ENCODE peak calls at places on chromosome X, in five cellular contexts. One of them, this sample, is unnamed.

GRCh38 chrX:30957753-30958152 is 68.7 kb upstream of the TAB3 start:
- DNase-seq in upper lobe of right lung: no peak
- DNase-seq in HAP-1: no peak
- DNase-seq in osteoblast: no peak
- DNase-seq in aorta: no peak
- DNase-seq in this sample: no peak

GRCh38 chrX:77415161-77415560 is 32.0 kb upstream of the FGF16 start:
- DNase-seq in upper lobe of right lung: no peak
- DNase-seq in HAP-1: no peak
- DNase-seq in osteoblast: peak; percentile 43
- DNase-seq in aorta: no peak
- DNase-seq in this sample: no peak

GRCh38 chrX:138710866-138711331 is 618 bp downstream of the FGF13 start:
- DNase-seq in upper lobe of right lung: peak; percentile 46
- DNase-seq in HAP-1: peak; percentile 13
- DNase-seq in osteoblast: no peak
- DNase-seq in aorta: peak; percentile 75
- DNase-seq in this sample: peak; percentile 16

GRCh38 chrX:13087322-13088154 is 43.1 kb upstream of the FAM9C start:
- DNase-seq in upper lobe of right lung: no peak
- DNase-seq in HAP-1: no peak
- DNase-seq in osteoblast: no peak
- DNase-seq in aorta: no peak
- DNase-seq in this sample: no peak

GRCh38 chrX:14017399-14017798 is 12.3 kb downstream of the GEMIN8 start:
- DNase-seq in upper lobe of right lung: no peak
- DNase-seq in HAP-1: no peak
- DNase-seq in osteoblast: no peak
- DNase-seq in aorta: no peak
- DNase-seq in this sample: no peak

GRCh38 chrX:75038925-75039324 is 113.7 kb upstream of the NEXMIF start:
- DNase-seq in upper lobe of right lung: no peak
- DNase-seq in HAP-1: peak; percentile 43
- DNase-seq in osteoblast: no peak
- DNase-seq in aorta: no peak
- DNase-seq in this sample: no peak

GRCh38 chrX:108264376-108264775 is 172.8 kb downstream of the ATG4A start:
- DNase-seq in upper lobe of right lung: no peak
- DNase-seq in HAP-1: no peak
- DNase-seq in osteoblast: no peak
- DNase-seq in aorta: no peak
- DNase-seq in this sample: no peak

GRCh38 chrX:139795196-139795595 is 87.2 kb upstream of the MCF2 start:
- DNase-seq in upper lobe of right lung: no peak
- DNase-seq in HAP-1: no peak
- DNase-seq in osteoblast: no peak
- DNase-seq in aorta: no peak
- DNase-seq in this sample: no peak

GRCh38 chrX:136369377-136369776 is 68.6 kb downstream of the ADGRG4 start:
- DNase-seq in upper lobe of right lung: no peak
- DNase-seq in HAP-1: no peak
- DNase-seq in osteoblast: no peak
- DNase-seq in aorta: no peak
- DNase-seq in this sample: no peak

GRCh38 chrX:18424482-18425198 is 768 bp upstream of the CDKL5 start:
- DNase-seq in upper lobe of right lung: peak; percentile 57
- DNase-seq in HAP-1: peak; percentile 36
- DNase-seq in osteoblast: no peak
- DNase-seq in aorta: no peak
- DNase-seq in this sample: no peak

GRCh38 chrX:47185241-47185640 is 8.4 kb upstream of the UBA1 start:
- DNase-seq in upper lobe of right lung: no peak
- DNase-seq in HAP-1: no peak
- DNase-seq in osteoblast: peak; percentile 31
- DNase-seq in aorta: peak; percentile 74
- DNase-seq in this sample: no peak

GRCh38 chrX:10239611-10240064 is 82.9 kb downstream of the CLCN4 start:
- DNase-seq in upper lobe of right lung: no peak
- DNase-seq in HAP-1: no peak
- DNase-seq in osteoblast: no peak
- DNase-seq in aorta: no peak
- DNase-seq in this sample: no peak

GRCh38 chrX:134692233-134692632 is 34.0 kb upstream of the PLAC1 start:
- DNase-seq in upper lobe of right lung: no peak
- DNase-seq in HAP-1: no peak
- DNase-seq in osteoblast: no peak
- DNase-seq in aorta: no peak
- DNase-seq in this sample: no peak

GRCh38 chrX:37846934-37847732 is at the start of gene DYNLT3:
- DNase-seq in upper lobe of right lung: peak; percentile 92
- DNase-seq in HAP-1: peak; percentile 83
- DNase-seq in osteoblast: peak; percentile 78
- DNase-seq in aorta: peak; percentile 93
- DNase-seq in this sample: peak; percentile 73

GRCh38 chrX:141669689-141670088 is 28.9 kb downstream of the SPANXD start:
- DNase-seq in upper lobe of right lung: no peak
- DNase-seq in HAP-1: no peak
- DNase-seq in osteoblast: no peak
- DNase-seq in aorta: no peak
- DNase-seq in this sample: no peak

GRCh38 chrX:1391370-1391706 is 575 bp downstream of the SLC25A6 start:
- DNase-seq in upper lobe of right lung: no peak
- DNase-seq in HAP-1: no peak
- DNase-seq in osteoblast: peak; percentile 99
- DNase-seq in aorta: no peak
- DNase-seq in this sample: no peak

GRCh38 chrX:74018253-74018652 is 285.7 kb upstream of the ZCCHC13 start:
- DNase-seq in upper lobe of right lung: no peak
- DNase-seq in HAP-1: no peak
- DNase-seq in osteoblast: no peak
- DNase-seq in aorta: no peak
- DNase-seq in this sample: no peak

GRCh38 chrX:150364347-150365050 is 1.4 kb downstream of the MAMLD1 start:
- DNase-seq in upper lobe of right lung: peak; percentile 59
- DNase-seq in HAP-1: peak; percentile 15
- DNase-seq in osteoblast: no peak
- DNase-seq in aorta: peak; percentile 77
- DNase-seq in this sample: no peak

GRCh38 chrX:71618303-71618721 is at the start of gene CXCR3:
- DNase-seq in upper lobe of right lung: peak; percentile 72
- DNase-seq in HAP-1: no peak
- DNase-seq in osteoblast: peak; percentile 78
- DNase-seq in aorta: no peak
- DNase-seq in this sample: no peak

GRCh38 chrX:76919761-76920160 is 492.3 kb downstream of the MAGEE1 start:
- DNase-seq in upper lobe of right lung: no peak
- DNase-seq in HAP-1: no peak
- DNase-seq in osteoblast: no peak
- DNase-seq in aorta: no peak
- DNase-seq in this sample: no peak

GRCh38 chrX:40109288-40110008 is 11.7 kb upstream of the BCOR start:
- DNase-seq in upper lobe of right lung: peak; percentile 82
- DNase-seq in HAP-1: peak; percentile 46
- DNase-seq in osteoblast: peak; percentile 93
- DNase-seq in aorta: peak; percentile 86
- DNase-seq in this sample: peak; percentile 70

GRCh38 chrX:132367984-132368383 is 120.9 kb downstream of the MBNL3 start:
- DNase-seq in upper lobe of right lung: no peak
- DNase-seq in HAP-1: no peak
- DNase-seq in osteoblast: no peak
- DNase-seq in aorta: no peak
- DNase-seq in this sample: no peak

DNA sequence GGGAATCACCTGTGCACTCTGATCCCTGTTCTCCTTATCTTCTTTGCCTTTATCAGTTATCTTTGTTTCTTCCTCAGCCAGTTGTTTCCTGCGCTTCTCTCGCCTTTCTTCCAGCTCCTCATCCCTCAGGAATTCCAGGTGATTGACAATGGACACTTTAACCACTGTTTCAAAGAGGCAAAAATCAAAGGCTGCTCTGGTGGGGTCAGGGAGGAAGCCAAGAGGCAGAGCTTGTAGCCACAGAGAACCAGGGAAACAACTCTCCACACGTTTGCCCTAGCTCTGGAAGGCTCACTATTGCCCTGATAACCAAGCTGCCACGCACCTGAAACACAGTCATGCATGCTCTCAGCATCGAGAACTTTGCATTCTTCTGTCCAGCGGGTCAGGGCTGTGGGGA is 124.5 kb upstream of the HSD17B10 start:
- DNase-seq in upper lobe of right lung: no peak
- DNase-seq in HAP-1: no peak
- DNase-seq in osteoblast: no peak
- DNase-seq in aorta: no peak
- DNase-seq in this sample: no peak
- H3K36me3 ChIP-seq in upper lobe of right lung: peaks cover 93% of the 10 kb centered on the region
- H3K36me3 ChIP-seq in HAP-1: peaks cover 99% of the 10 kb centered on the region
- H3K36me3 ChIP-seq in osteoblast: peaks cover 83% of the 10 kb centered on the region
- H3K36me3 ChIP-seq in aorta: peaks cover 24% of the 10 kb centered on the region
- H3K36me3 ChIP-seq in this sample: no peaks in the 10 kb centered on the region

GRCh38 chrX:78958419-78959116 is 13.4 kb downstream of the P2RY10 start:
- DNase-seq in upper lobe of right lung: no peak
- DNase-seq in HAP-1: no peak
- DNase-seq in osteoblast: no peak
- DNase-seq in aorta: no peak
- DNase-seq in this sample: no peak
- H3K4me1 ChIP-seq in upper lobe of right lung: no peaks in the 10 kb centered on the region
- H3K4me1 ChIP-seq in HAP-1: no peaks in the 10 kb centered on the region
- H3K4me1 ChIP-seq in osteoblast: no peaks in the 10 kb centered on the region
- H3K4me1 ChIP-seq in aorta: no peaks in the 10 kb centered on the region
- H3K4me1 ChIP-seq in this sample: no peaks in the 10 kb centered on the region

DNA sequence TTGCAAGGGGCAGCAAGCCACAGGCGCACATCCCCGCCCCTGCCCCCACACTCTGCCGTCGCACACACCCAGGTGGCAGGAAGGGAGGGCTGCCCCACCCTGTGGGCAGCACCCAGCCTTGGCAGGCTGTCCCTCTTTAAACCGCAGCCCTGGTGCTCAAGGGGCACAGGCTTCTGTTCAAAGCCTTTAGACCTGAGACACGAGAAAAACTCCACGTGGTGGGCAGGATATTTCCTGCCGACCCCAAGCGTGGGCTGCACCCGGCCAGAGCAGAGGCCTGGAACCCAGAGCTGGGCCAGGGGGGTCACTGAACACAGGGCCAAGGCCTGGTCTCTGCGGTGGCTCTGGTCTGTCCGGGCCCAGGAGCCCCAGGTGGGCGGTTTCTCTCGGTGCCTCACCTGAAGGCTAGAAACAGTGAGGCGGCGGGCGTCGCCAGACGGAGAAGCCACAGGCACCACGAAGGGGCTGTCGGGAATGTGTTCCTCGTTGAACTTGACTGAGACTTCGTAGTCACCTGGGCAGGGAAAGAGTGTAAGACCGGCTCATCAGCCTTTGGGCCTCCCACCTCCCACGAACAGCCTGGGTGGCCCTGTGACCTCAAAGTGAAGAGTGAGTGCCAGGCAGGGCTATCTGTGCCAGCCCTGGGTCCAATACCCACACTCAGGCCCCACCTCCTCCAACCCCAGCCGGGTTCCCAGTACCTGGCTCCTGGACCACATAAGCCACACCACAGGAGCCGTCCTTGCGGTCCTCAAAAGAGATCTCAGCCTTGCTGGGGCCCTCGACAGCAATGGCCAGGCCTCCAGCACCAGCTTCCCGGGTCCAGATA is 23.0 kb downstream of the FLNA start:
- DNase-seq in upper lobe of right lung: peak; percentile 67
- DNase-seq in HAP-1: no peak
- DNase-seq in osteoblast: no peak
- DNase-seq in aorta: no peak
- DNase-seq in this sample: peak; percentile 24
- H3K36me3 ChIP-seq in upper lobe of right lung: peaks cover 67% of the 10 kb centered on the region
- H3K36me3 ChIP-seq in HAP-1: peaks cover 84% of the 10 kb centered on the region
- H3K36me3 ChIP-seq in osteoblast: peaks cover 69% of the 10 kb centered on the region
- H3K36me3 ChIP-seq in aorta: peaks cover 23% of the 10 kb centered on the region
- H3K36me3 ChIP-seq in this sample: no peaks in the 10 kb centered on the region

GRCh38 chrX:130196453-130196852 is 24.7 kb downstream of the RAB33A start:
- DNase-seq in upper lobe of right lung: no peak
- DNase-seq in HAP-1: no peak
- DNase-seq in osteoblast: no peak
- DNase-seq in aorta: no peak
- DNase-seq in this sample: no peak
- H3K4me1 ChIP-seq in upper lobe of right lung: no peaks in the 10 kb centered on the region
- H3K4me1 ChIP-seq in HAP-1: no peaks in the 10 kb centered on the region
- H3K4me1 ChIP-seq in osteoblast: no peaks in the 10 kb centered on the region
- H3K4me1 ChIP-seq in aorta: no peaks in the 10 kb centered on the region
- H3K4me1 ChIP-seq in this sample: no peaks in the 10 kb centered on the region

GRCh38 chrX:118550792-118551191 is 55.2 kb downstream of the DOCK11 start:
- DNase-seq in upper lobe of right lung: no peak
- DNase-seq in HAP-1: no peak
- DNase-seq in osteoblast: no peak
- DNase-seq in aorta: no peak
- DNase-seq in this sample: no peak
- H3K36me3 ChIP-seq in upper lobe of right lung: no peaks in the 10 kb centered on the region
- H3K36me3 ChIP-seq in HAP-1: no peaks in the 10 kb centered on the region
- H3K36me3 ChIP-seq in osteoblast: no peaks in the 10 kb centered on the region
- H3K36me3 ChIP-seq in aorta: no peaks in the 10 kb centered on the region
- H3K36me3 ChIP-seq in this sample: no peaks in the 10 kb centered on the region

This sample was measured in uterus.